ENCODE peak calls at places on chromosomes 13 and 19, in five cellular contexts. One of them, this sample, is unnamed.

GRCh38 chr19:39046037-39046821 is 13.9 kb upstream of the FBXO27 start:
- DNase-seq in astrocyte of the cerebellum: no peak
- DNase-seq in HCT116: peak
- DNase-seq in AG10803: no peak
- DNase-seq in lower leg skin: no peak
- DNase-seq in this sample: no peak

GRCh38 chr13:79485014-79485441 is 4.1 kb downstream of the NDFIP2 start:
- DNase-seq in astrocyte of the cerebellum: peak
- DNase-seq in HCT116: no peak
- DNase-seq in AG10803: peak
- DNase-seq in lower leg skin: no peak
- DNase-seq in this sample: no peak

GRCh38 chr13:36919833-36920611 is at the start of gene SMAD9:
- DNase-seq in astrocyte of the cerebellum: peak
- DNase-seq in HCT116: peak
- DNase-seq in AG10803: peak
- DNase-seq in lower leg skin: peak
- DNase-seq in this sample: no peak

GRCh38 chr19:43562698-43563241 is 12.6 kb downstream of the XRCC1 start:
- DNase-seq in astrocyte of the cerebellum: peak
- DNase-seq in HCT116: no peak
- DNase-seq in AG10803: peak
- DNase-seq in lower leg skin: peak
- DNase-seq in this sample: no peak

GRCh38 chr13:51525567-51526165 is 58.6 kb upstream of the WDFY2 start:
- DNase-seq in astrocyte of the cerebellum: no peak
- DNase-seq in HCT116: no peak
- DNase-seq in AG10803: no peak
- DNase-seq in lower leg skin: no peak
- DNase-seq in this sample: no peak

GRCh38 chr13:49532593-49532992 is 36.8 kb downstream of the PHF11 start:
- DNase-seq in astrocyte of the cerebellum: no peak
- DNase-seq in HCT116: no peak
- DNase-seq in AG10803: no peak
- DNase-seq in lower leg skin: no peak
- DNase-seq in this sample: no peak

GRCh38 chr19:37930416-37930815 is 23.4 kb downstream of the SIPA1L3 start:
- DNase-seq in astrocyte of the cerebellum: no peak
- DNase-seq in HCT116: no peak
- DNase-seq in AG10803: no peak
- DNase-seq in lower leg skin: no peak
- DNase-seq in this sample: no peak

GRCh38 chr19:16340092-16340491 is 15.5 kb downstream of the KLF2 start:
- DNase-seq in astrocyte of the cerebellum: no peak
- DNase-seq in HCT116: no peak
- DNase-seq in AG10803: no peak
- DNase-seq in lower leg skin: no peak
- DNase-seq in this sample: no peak

GRCh38 chr19:1453525-1454371 is 3.8 kb downstream of the APC2 start:
- DNase-seq in astrocyte of the cerebellum: no peak
- DNase-seq in HCT116: no peak
- DNase-seq in AG10803: peak
- DNase-seq in lower leg skin: no peak
- DNase-seq in this sample: no peak

GRCh38 chr19:29724741-29725140 is 9.7 kb upstream of the C19orf12 start:
- DNase-seq in astrocyte of the cerebellum: no peak
- DNase-seq in HCT116: no peak
- DNase-seq in AG10803: no peak
- DNase-seq in lower leg skin: no peak
- DNase-seq in this sample: no peak

GRCh38 chr13:112783135-112783945 is 93.5 kb downstream of the ATP11A start:
- DNase-seq in astrocyte of the cerebellum: no peak
- DNase-seq in HCT116: no peak
- DNase-seq in AG10803: peak
- DNase-seq in lower leg skin: peak
- DNase-seq in this sample: no peak

GRCh38 chr13:27791901-27792392 is 336 bp upstream of the GSX1 start:
- DNase-seq in astrocyte of the cerebellum: no peak
- DNase-seq in HCT116: no peak
- DNase-seq in AG10803: no peak
- DNase-seq in lower leg skin: peak
- DNase-seq in this sample: no peak

GRCh38 chr13:27791146-27791900 is 960 bp upstream of the GSX1 start:
- DNase-seq in astrocyte of the cerebellum: no peak
- DNase-seq in HCT116: no peak
- DNase-seq in AG10803: no peak
- DNase-seq in lower leg skin: peak
- DNase-seq in this sample: no peak

GRCh38 chr13:27794075-27794691 is 1.9 kb downstream of the GSX1 start:
- DNase-seq in astrocyte of the cerebellum: no peak
- DNase-seq in HCT116: no peak
- DNase-seq in AG10803: no peak
- DNase-seq in lower leg skin: no peak
- DNase-seq in this sample: no peak

GRCh38 chr13:27793377-27794074 is 1.2 kb downstream of the GSX1 start:
- DNase-seq in astrocyte of the cerebellum: no peak
- DNase-seq in HCT116: no peak
- DNase-seq in AG10803: no peak
- DNase-seq in lower leg skin: no peak
- DNase-seq in this sample: no peak

DNA sequence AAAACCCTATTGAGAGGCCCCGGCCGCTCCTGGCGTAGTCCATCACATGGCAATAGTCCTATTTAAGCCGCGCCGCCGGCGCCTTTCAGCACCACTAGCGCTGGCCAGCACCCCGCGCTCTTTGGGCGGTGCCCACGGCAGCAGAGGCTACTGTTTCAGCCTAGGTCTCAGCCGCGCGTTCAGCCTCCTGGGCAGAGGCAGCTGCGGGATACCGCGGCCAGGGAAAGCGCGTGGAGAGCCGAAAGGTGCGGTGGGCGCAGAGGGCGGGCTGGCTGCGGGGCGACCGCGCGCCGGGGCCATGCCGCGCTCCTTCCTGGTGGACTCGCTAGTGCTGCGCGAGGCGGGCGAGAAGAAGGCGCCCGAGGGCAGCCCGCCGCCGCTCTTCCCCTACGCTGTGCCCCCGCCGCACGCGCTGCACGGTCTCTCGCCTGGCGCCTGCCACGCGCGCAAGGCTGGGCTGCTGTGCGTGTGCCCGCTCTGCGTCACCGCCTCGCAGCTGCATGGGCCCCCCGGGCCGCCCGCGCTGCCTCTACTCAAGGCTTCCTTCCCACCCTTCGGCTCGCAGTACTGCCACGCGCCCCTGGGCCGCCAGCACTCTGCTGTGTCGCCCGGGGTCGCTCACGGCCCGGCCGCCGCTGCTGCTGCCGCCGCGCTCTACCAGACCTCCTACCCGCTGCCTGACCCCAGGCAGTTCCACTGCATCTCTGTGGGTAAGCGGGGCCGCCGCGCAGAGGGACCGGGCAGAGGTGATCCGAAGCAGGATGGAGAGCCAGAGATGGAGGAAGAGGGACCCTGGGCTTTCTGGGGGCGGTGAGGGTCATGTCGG is at the start of gene GSX1:
- DNase-seq in astrocyte of the cerebellum: peak
- DNase-seq in HCT116: no peak
- DNase-seq in AG10803: peak
- DNase-seq in lower leg skin: no peak
- DNase-seq in this sample: no peak
- H3K4me3 ChIP-seq in astrocyte of the cerebellum: peak
- H3K4me3 ChIP-seq in HCT116: no peak
- H3K4me3 ChIP-seq in AG10803: peak
- H3K4me3 ChIP-seq in lower leg skin: no peak
- H3K4me3 ChIP-seq in this sample: peak

GRCh38 chr19:19192910-19193423 is 909 bp downstream of the RFXANK start:
- DNase-seq in astrocyte of the cerebellum: no peak
- DNase-seq in HCT116: no peak
- DNase-seq in AG10803: no peak
- DNase-seq in lower leg skin: no peak
- DNase-seq in this sample: no peak

GRCh38 chr19:19191920-19192882 is at the start of the genes BORCS8 and RFXANK:
- DNase-seq in astrocyte of the cerebellum: peak
- DNase-seq in HCT116: peak
- DNase-seq in AG10803: peak
- DNase-seq in lower leg skin: peak
- DNase-seq in this sample: peak

GRCh38 chr19:19193926-19194325 is 1.9 kb downstream of the RFXANK start:
- DNase-seq in astrocyte of the cerebellum: no peak
- DNase-seq in HCT116: no peak
- DNase-seq in AG10803: no peak
- DNase-seq in lower leg skin: no peak
- DNase-seq in this sample: no peak
- H3K4me3 ChIP-seq in astrocyte of the cerebellum: peak
- H3K4me3 ChIP-seq in HCT116: peak
- H3K4me3 ChIP-seq in AG10803: peak
- H3K4me3 ChIP-seq in lower leg skin: no peak
- H3K4me3 ChIP-seq in this sample: no peak

DNA sequence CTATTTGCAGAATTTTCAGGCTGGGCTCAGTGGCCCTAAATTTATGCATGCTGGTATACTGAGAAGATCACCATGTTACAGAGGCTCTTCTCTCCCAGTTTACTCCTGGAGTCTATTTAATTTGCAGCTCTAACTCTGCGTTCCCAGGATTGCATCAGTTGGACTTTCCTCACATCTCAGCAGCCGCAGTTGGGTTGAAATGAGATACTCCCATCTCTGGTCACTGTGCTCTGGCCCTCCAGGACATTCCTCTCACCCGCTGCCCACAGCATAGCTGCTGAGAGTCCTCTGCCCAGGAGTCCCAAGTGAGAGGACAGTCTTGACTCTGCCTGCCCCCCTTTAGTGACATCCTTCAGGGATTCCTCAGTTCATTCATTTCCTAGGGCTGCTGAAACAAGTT is 150.9 kb downstream of the LACC1 start:
- DNase-seq in astrocyte of the cerebellum: no peak
- DNase-seq in HCT116: no peak
- DNase-seq in AG10803: no peak
- DNase-seq in lower leg skin: no peak
- DNase-seq in this sample: no peak
- H3K4me3 ChIP-seq in astrocyte of the cerebellum: no peak
- H3K4me3 ChIP-seq in HCT116: no peak
- H3K4me3 ChIP-seq in AG10803: no peak
- H3K4me3 ChIP-seq in lower leg skin: no peak
- H3K4me3 ChIP-seq in this sample: no peak

GRCh38 chr19:54725321-54725720 is 1.1 kb downstream of the KIR3DL3 start:
- DNase-seq in astrocyte of the cerebellum: no peak
- DNase-seq in HCT116: no peak
- DNase-seq in AG10803: no peak
- DNase-seq in lower leg skin: peak
- DNase-seq in this sample: no peak
- H3K4me3 ChIP-seq in astrocyte of the cerebellum: no peak
- H3K4me3 ChIP-seq in HCT116: no peak
- H3K4me3 ChIP-seq in AG10803: no peak
- H3K4me3 ChIP-seq in lower leg skin: no peak
- H3K4me3 ChIP-seq in this sample: no peak

GRCh38 chr13:89977203-89977602 is 1370.3 kb upstream of the MIR17HG start:
- DNase-seq in astrocyte of the cerebellum: no peak
- DNase-seq in HCT116: no peak
- DNase-seq in AG10803: no peak
- DNase-seq in lower leg skin: no peak
- DNase-seq in this sample: no peak

GRCh38 chr13:89988206-89988605 is 1359.3 kb upstream of the MIR17HG start:
- DNase-seq in astrocyte of the cerebellum: peak
- DNase-seq in HCT116: no peak
- DNase-seq in AG10803: no peak
- DNase-seq in lower leg skin: no peak
- DNase-seq in this sample: no peak

GRCh38 chr13:89982406-89983085 is 1364.9 kb upstream of the MIR17HG start:
- DNase-seq in astrocyte of the cerebellum: peak
- DNase-seq in HCT116: no peak
- DNase-seq in AG10803: peak
- DNase-seq in lower leg skin: no peak
- DNase-seq in this sample: no peak
- H3K4me3 ChIP-seq in astrocyte of the cerebellum: no peak
- H3K4me3 ChIP-seq in HCT116: no peak
- H3K4me3 ChIP-seq in AG10803: no peak
- H3K4me3 ChIP-seq in lower leg skin: no peak
- H3K4me3 ChIP-seq in this sample: no peak

GRCh38 chr19:33192010-33192409 is 2.1 kb upstream of the LRP3 start:
- DNase-seq in astrocyte of the cerebellum: no peak
- DNase-seq in HCT116: no peak
- DNase-seq in AG10803: no peak
- DNase-seq in lower leg skin: no peak
- DNase-seq in this sample: no peak

GRCh38 chr19:33193864-33194362 is at the start of gene LRP3:
- DNase-seq in astrocyte of the cerebellum: no peak
- DNase-seq in HCT116: no peak
- DNase-seq in AG10803: peak
- DNase-seq in lower leg skin: no peak
- DNase-seq in this sample: no peak

GRCh38 chr19:33194527-33194883 is 375 bp downstream of the LRP3 start:
- DNase-seq in astrocyte of the cerebellum: no peak
- DNase-seq in HCT116: no peak
- DNase-seq in AG10803: no peak
- DNase-seq in lower leg skin: no peak
- DNase-seq in this sample: no peak

GRCh38 chr19:33194884-33195710 is 967 bp downstream of the LRP3 start:
- DNase-seq in astrocyte of the cerebellum: no peak
- DNase-seq in HCT116: no peak
- DNase-seq in AG10803: peak
- DNase-seq in lower leg skin: no peak
- DNase-seq in this sample: no peak

GRCh38 chr19:33193269-33193863 is 764 bp upstream of the LRP3 start:
- DNase-seq in astrocyte of the cerebellum: no peak
- DNase-seq in HCT116: no peak
- DNase-seq in AG10803: no peak
- DNase-seq in lower leg skin: no peak
- DNase-seq in this sample: no peak
- H3K4me3 ChIP-seq in astrocyte of the cerebellum: no peak
- H3K4me3 ChIP-seq in HCT116: peak
- H3K4me3 ChIP-seq in AG10803: peak
- H3K4me3 ChIP-seq in lower leg skin: no peak
- H3K4me3 ChIP-seq in this sample: no peak

This sample was measured in esophagus squamous epithelium.